ENCODE peak calls at places on chromosomes 2 and 18, in six cellular contexts. K is Peyer's patch; A is H9; R is SJSA1; F is K562; Y is CD4-positive, alpha-beta memory T cell. T is an unnamed sample.

GRCh38 chr2:48723125-48723524 is 32.4 kb downstream of the LHCGR start:
- DNase-seq in K (no peak), A (no peak), R (no peak), F (no peak), Y (no peak), T (peak; percentile 89)

GRCh38 chr2:177056540-177056939 is 156.1 kb upstream of the HNRNPA3 start:
- DNase-seq in K (no peak), A (peak; percentile 50), R (no peak), F (no peak), Y (no peak), T (no peak)

GRCh38 chr2:43360137-43360536 is 133.7 kb upstream of the ZFP36L2 start:
- DNase-seq in K (no peak), A (no peak), R (no peak), F (no peak), Y (no peak), T (no peak)

GRCh38 chr18:33751613-33752221 is 173.7 kb downstream of the ASXL3 start:
- DNase-seq in K (no peak), A (no peak), R (no peak), F (no peak), Y (no peak), T (no peak)

GRCh38 chr2:164754157-164755093 is 87.2 kb downstream of the COBLL1 start:
- DNase-seq in K (peak; percentile 30), A (no peak), R (no peak), F (no peak), Y (no peak), T (no peak)

GRCh38 chr2:1162768-1163584 is 212.3 kb downstream of the SNTG2 start:
- DNase-seq in K (peak; percentile 21), A (no peak), R (peak; percentile 59), F (no peak), Y (peak; percentile 36), T (no peak)

GRCh38 chr2:39620067-39620466 is 45.6 kb upstream of the TMEM178A start:
- DNase-seq in K (peak; percentile 22), A (no peak), R (peak; percentile 83), F (peak; percentile 15), Y (peak; percentile 1), T (peak; percentile 67)

GRCh38 chr2:88669371-88670214 is 21.9 kb upstream of the RPIA start:
- DNase-seq in K (no peak), A (peak; percentile 33), R (no peak), F (peak; percentile 45), Y (peak; percentile 20), T (no peak)

GRCh38 chr2:9074930-9075329 is 71.4 kb upstream of the MBOAT2 start:
- DNase-seq in K (no peak), A (peak; percentile 68), R (no peak), F (no peak), Y (no peak), T (no peak)

GRCh38 chr18:57768557-57769326 is 34.4 kb downstream of the ATP8B1 start:
- DNase-seq in K (no peak), A (no peak), R (no peak), F (no peak), Y (no peak), T (no peak)

GRCh38 chr2:224946911-224947310 is 95.4 kb downstream of the DOCK10 start:
- DNase-seq in K (no peak), A (no peak), R (no peak), F (no peak), Y (peak; percentile 75), T (peak; percentile 46)

GRCh38 chr18:76878426-76878825 is 56.1 kb downstream of the ZNF236 start:
- DNase-seq in K (no peak), A (no peak), R (no peak), F (no peak), Y (no peak), T (no peak)

GRCh38 chr2:241854342-241855244 is 4.1 kb downstream of the PDCD1 start:
- DNase-seq in K (no peak), A (no peak), R (no peak), F (peak; percentile 3), Y (no peak), T (no peak)

GRCh38 chr2:52594036-52594435 is 1173.6 kb upstream of the CHAC2 start:
- DNase-seq in K (no peak), A (no peak), R (no peak), F (no peak), Y (no peak), T (no peak)

GRCh38 chr2:206619011-206619410 is 23.3 kb upstream of the FAM237A start:
- DNase-seq in K (no peak), A (no peak), R (no peak), F (no peak), Y (no peak), T (no peak)

GRCh38 chr2:39476524-39476923 is 39.4 kb upstream of the MAP4K3 start:
- DNase-seq in K (no peak), A (no peak), R (no peak), F (no peak), Y (no peak), T (no peak)

GRCh38 chr18:3014501-3015202 is 1.7 kb upstream of the LPIN2 start:
- DNase-seq in K (no peak), A (no peak), R (no peak), F (no peak), Y (no peak), T (no peak)

GRCh38 chr18:79521806-79522205 is 126.1 kb downstream of the NFATC1 start:
- DNase-seq in K (peak; percentile 18), A (no peak), R (peak; percentile 32), F (no peak), Y (no peak), T (no peak)

GRCh38 chr2:45840481-45840880 is 189.0 kb downstream of the PRKCE start:
- DNase-seq in K (no peak), A (no peak), R (no peak), F (no peak), Y (no peak), T (no peak)

GRCh38 chr2:45119855-45120254 is 110.6 kb upstream of the SIX2 start:
- DNase-seq in K (no peak), A (no peak), R (peak; percentile 73), F (no peak), Y (no peak), T (peak; percentile 89)

GRCh38 chr2:228747478-228747877 is 523.6 kb downstream of the PID1 start:
- DNase-seq in K (no peak), A (no peak), R (no peak), F (no peak), Y (no peak), T (no peak)

GRCh38 chr2:170314744-170315447 is 136.9 kb downstream of the MYO3B start:
- DNase-seq in K (no peak), A (no peak), R (no peak), F (no peak), Y (no peak), T (no peak)

GRCh38 chr2:207202645-207203044 is 36.9 kb upstream of the KLF7 start:
- DNase-seq in K (no peak), A (peak; percentile 49), R (no peak), F (no peak), Y (no peak), T (peak; percentile 56)

GRCh38 chr18:32425466-32425865 is 45.2 kb downstream of the GAREM1 start:
- DNase-seq in K (no peak), A (no peak), R (no peak), F (no peak), Y (no peak), T (no peak)

GRCh38 chr18:59155140-59155539 is 15.5 kb downstream of the SEC11C start:
- DNase-seq in K (no peak), A (no peak), R (peak; percentile 56), F (no peak), Y (no peak), T (peak; percentile 66)

GRCh38 chr18:79584491-79585394 is 94.9 kb upstream of the CTDP1 start:
- DNase-seq in K (no peak), A (peak; percentile 24), R (peak; percentile 37), F (no peak), Y (no peak), T (no peak)

GRCh38 chr2:7031424-7032245 is 114.4 kb downstream of the RNF144A start:
- DNase-seq in K (peak; percentile 28), A (no peak), R (no peak), F (no peak), Y (peak; percentile 80), T (peak; percentile 92)

GRCh38 chr2:39623916-39624315 is 41.8 kb upstream of the TMEM178A start:
- DNase-seq in K (no peak), A (no peak), R (no peak), F (no peak), Y (no peak), T (no peak)

GRCh38 chr2:152348388-152348787 is 13.4 kb downstream of the FMNL2 start:
- DNase-seq in K (no peak), A (no peak), R (no peak), F (no peak), Y (no peak), T (no peak)

GRCh38 chr2:14634223-14634884 is 1.8 kb downstream of the LRATD1 start:
- DNase-seq in K (peak; percentile 25), A (peak; percentile 86), R (peak; percentile 44), F (peak; percentile 39), Y (no peak), T (peak; percentile 85)

DNA sequence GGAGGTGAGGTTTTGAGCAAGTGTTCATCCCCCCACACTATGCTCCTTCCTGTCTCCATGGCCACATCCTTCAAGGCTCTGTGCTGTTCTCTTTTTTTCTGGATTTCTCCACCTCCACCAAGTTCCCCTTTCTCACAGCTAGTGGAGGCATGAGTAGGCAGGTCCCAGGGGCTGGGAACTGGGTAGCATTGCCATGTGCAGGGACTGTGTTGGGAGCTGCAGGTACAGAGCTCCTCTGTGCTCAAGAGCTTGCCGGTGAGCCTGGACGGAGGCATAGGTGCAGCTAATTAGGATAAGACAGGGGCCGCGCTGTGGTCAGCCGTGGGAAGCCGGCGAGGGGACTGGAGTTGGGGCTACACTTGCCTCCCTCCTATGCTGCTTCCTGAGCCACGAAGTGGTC is 36.7 kb downstream of the ATOH8 start:
- DNase-seq in K (no peak), A (no peak), R (no peak), F (no peak), Y (no peak), T (no peak)
- H3K27ac ChIP-seq in K (no peak overlapping the region), A (no peak overlapping the region), R (no peak overlapping the region), F (no peak overlapping the region), Y (no peak overlapping the region), T (no peak overlapping the region)

GRCh38 chr18:49018553-49018943 is 67.8 kb upstream of the SMAD7 start:
- DNase-seq in K (no peak), A (no peak), R (peak; percentile 38), F (no peak), Y (no peak), T (no peak)
- H3K4me1 ChIP-seq in K (no peaks in the 10 kb centered on the region), A (peaks cover 2% of the 10 kb centered on the region), R (peaks cover 43% of the 10 kb centered on the region), F (peaks cover 6% of the 10 kb centered on the region), Y (no peaks in the 10 kb centered on the region), T (peaks cover 13% of the 10 kb centered on the region)

GRCh38 chr2:12391097-12391496 is 325.6 kb upstream of the TRIB2 start:
- DNase-seq in K (no peak), A (no peak), R (no peak), F (no peak), Y (no peak), T (no peak)

GRCh38 chr2:12389354-12390045 is 327.2 kb upstream of the TRIB2 start:
- DNase-seq in K (no peak), A (no peak), R (no peak), F (no peak), Y (no peak), T (peak; percentile 66)
- H3K27ac ChIP-seq in K (no peak overlapping the region), A (no peak overlapping the region), R (no peak overlapping the region), F (no peak overlapping the region), Y (no peak overlapping the region), T (no peak overlapping the region)

DNA sequence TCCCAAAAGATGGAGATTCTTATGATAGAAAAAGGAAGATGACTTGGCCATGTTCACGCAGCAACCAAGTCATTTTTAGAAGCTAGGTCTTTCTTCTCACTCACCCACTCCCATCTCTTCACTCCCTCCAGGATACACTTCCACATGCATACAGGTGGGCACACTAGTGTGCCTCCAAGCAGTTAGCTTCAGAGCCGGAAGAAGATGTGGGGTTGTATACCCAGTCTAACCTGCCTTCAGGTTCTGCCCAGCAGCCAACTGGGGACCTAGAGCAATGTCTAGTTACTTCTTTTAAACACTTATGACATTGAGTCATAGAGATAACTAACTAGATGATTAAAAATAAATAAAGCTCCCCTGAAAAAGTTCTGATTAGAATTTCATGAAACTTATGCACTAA is 21.8 kb upstream of the TANK start:
- DNase-seq in K (peak; percentile 52), A (no peak), R (no peak), F (no peak), Y (peak; percentile 34), T (no peak)
- H3K4me1 ChIP-seq in K (no peaks in the 10 kb centered on the region), A (no peaks in the 10 kb centered on the region), R (peaks cover 55% of the 10 kb centered on the region), F (no peaks in the 10 kb centered on the region), Y (peaks cover 56% of the 10 kb centered on the region), T (peaks cover 6% of the 10 kb centered on the region)